ENCODE peak calls at places on chromosome 4, in four cellular contexts. F, K, Z and R are unnamed samples.

GRCh38 chr4:1200425-1201035 is 28.1 kb upstream of the SPON2 start:
- DNase-seq in F (peak; percentile 82), Z (no peak), K (no peak), R (no peak)

GRCh38 chr4:126318376-126318775 is 1003.6 kb downstream of the FAT4 start:
- DNase-seq in Z (no peak), K (no peak), F (no peak), R (no peak)

GRCh38 chr4:3868146-3868840 is 102.1 kb downstream of the ADRA2C start:
- DNase-seq in Z (no peak), K (no peak), F (peak; percentile 52), R (no peak)

GRCh38 chr4:178970433-178971140 is 1528.3 kb upstream of the AGA start:
- DNase-seq in F (no peak), Z (no peak), K (no peak), R (no peak)

GRCh38 chr4:145736241-145736831 is 56.4 kb downstream of the C4orf51 start:
- DNase-seq in K (no peak), F (no peak), Z (peak; percentile 22), R (no peak)

GRCh38 chr4:174999407-174999806 is 81.2 kb downstream of the ADAM29 start:
- DNase-seq in F (no peak), Z (peak; percentile 3), K (no peak), R (no peak)

GRCh38 chr4:74418063-74418670 is 26.8 kb upstream of the AREG start:
- DNase-seq in Z (peak; percentile 48), F (no peak), K (peak; percentile 47), R (no peak)

GRCh38 chr4:140048419-140049022 is 105.5 kb downstream of the MAML3 start:
- DNase-seq in F (no peak), Z (no peak), K (no peak), R (no peak)

GRCh38 chr4:90425893-90426292 is 298.7 kb downstream of the CCSER1 start:
- DNase-seq in F (no peak), Z (no peak), K (no peak), R (no peak)

GRCh38 chr4:101039367-101039766 is 308.0 kb downstream of the PPP3CA start:
- DNase-seq in F (no peak), K (no peak), Z (no peak), R (no peak)

GRCh38 chr4:121822796-121823504 is 733 bp downstream of the CCNA2 start:
- DNase-seq in Z (peak; percentile 25), K (no peak), F (peak; percentile 59), R (no peak)

GRCh38 chr4:173371292-173372192 is 788 bp downstream of the SAP30 start:
- DNase-seq in F (peak; percentile 67), K (no peak), Z (peak; percentile 51), R (no peak)

GRCh38 chr4:79576480-79576803 is 168.4 kb upstream of the GK2 start:
- DNase-seq in K (peak; percentile 1), Z (peak; percentile 13), F (peak; percentile 30), R (peak; percentile 4)

GRCh38 chr4:121869841-121870822 is at the start of gene BBS7:
- DNase-seq in K (peak; percentile 56), F (peak; percentile 99), Z (peak; percentile 92), R (peak; percentile 91)

GRCh38 chr4:53507671-53508286 is 83.5 kb downstream of the LNX1 start:
- DNase-seq in K (no peak), F (no peak), Z (no peak), R (no peak)

GRCh38 chr4:53716011-53716410 is 124.7 kb upstream of the LNX1 start:
- DNase-seq in Z (no peak), F (no peak), K (no peak), R (no peak)

GRCh38 chr4:119130365-119131065 is 5.1 kb upstream of the MYOZ2 start:
- DNase-seq in Z (no peak), F (no peak), K (no peak), R (no peak)

GRCh38 chr4:24646777-24647460 is 62.6 kb upstream of the DHX15 start:
- DNase-seq in Z (no peak), K (no peak), F (no peak), R (no peak)

GRCh38 chr4:40515398-40516293 is 114.0 kb downstream of the RBM47 start:
- DNase-seq in Z (peak; percentile 81), K (no peak), F (no peak), R (peak; percentile 93)

DNA sequence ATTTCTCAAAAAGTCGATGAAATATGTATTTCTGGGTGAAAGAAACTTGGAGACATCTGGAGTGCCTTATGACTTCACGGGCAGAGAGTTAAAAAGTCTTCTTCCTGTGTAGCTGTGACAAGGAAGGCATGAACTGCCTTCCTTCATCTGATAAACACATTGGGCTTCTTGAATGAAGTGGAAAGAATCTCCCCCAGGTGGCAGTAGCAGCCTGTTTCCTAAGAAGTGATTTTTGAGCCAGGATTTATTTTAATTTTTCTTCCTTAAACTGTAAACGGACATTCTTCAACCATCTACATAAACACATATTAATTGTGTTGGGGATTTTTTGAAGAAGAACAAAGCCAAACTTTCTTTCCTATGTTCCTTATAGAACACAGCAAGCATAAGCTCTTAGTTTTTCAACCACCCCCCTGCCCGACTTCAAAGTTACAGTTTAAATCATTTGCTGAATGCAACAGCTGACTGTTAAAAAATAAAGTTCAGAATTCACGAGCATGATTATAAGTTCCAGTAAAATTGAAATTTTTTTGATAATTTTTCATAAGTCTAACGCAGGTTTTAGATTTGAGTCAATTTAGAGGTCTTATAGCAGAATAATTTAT is 980 bp upstream of the GIMD1 start:
- DNase-seq in F (peak; percentile 49), K (peak; percentile 25), Z (peak; percentile 74), R (peak; percentile 35)
- TF ChIP-seq CTCF in F (peak; percentile 74), K (peak; percentile 71), Z (peak; percentile 75), R (peak; percentile 55)

GRCh38 chr4:89324671-89325070 is 17.1 kb upstream of the GPRIN3 start:
- DNase-seq in K (no peak), F (no peak), Z (no peak), R (no peak)
- H3K4me3 ChIP-seq in K (no peak overlapping the region), F (no peak overlapping the region), Z (no peak overlapping the region), R (no peak overlapping the region)

DNA sequence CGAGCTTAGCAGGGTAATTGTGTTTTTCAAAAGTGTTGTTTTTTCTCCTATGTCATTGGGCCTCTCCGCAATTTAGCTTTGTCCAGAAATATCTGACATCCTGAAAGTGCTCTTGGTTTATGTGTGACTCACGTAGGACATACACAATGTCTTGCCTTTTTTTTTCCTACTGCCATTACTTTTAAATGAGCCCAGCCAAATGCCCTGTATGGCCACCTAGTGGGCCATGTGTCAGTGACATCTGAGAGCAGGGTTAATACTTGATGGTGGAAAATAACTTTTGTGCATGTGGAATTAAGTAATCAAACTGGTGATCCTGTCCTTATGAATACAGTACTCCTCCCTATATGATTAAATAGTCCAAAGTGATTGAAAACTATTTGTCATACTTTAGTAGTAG is 1411.1 kb upstream of the TENM3 start:
- DNase-seq in Z (peak; percentile 2), K (no peak), F (no peak), R (no peak)
- TF ChIP-seq CTCF in Z (no peak), K (peak; percentile 13), F (peak; percentile 13), R (no peak)

GRCh38 chr4:38034986-38035882 is 75.0 kb downstream of the PTTG2 start:
- DNase-seq in K (peak; percentile 13), Z (peak; percentile 45), F (peak; percentile 42), R (peak; percentile 25)

GRCh38 chr4:38036548-38036947 is 76.3 kb downstream of the PTTG2 start:
- DNase-seq in Z (no peak), K (no peak), F (no peak), R (no peak)

GRCh38 chr4:38040619-38041018 is 80.4 kb downstream of the PTTG2 start:
- DNase-seq in K (no peak), F (no peak), Z (no peak), R (no peak)

DNA sequence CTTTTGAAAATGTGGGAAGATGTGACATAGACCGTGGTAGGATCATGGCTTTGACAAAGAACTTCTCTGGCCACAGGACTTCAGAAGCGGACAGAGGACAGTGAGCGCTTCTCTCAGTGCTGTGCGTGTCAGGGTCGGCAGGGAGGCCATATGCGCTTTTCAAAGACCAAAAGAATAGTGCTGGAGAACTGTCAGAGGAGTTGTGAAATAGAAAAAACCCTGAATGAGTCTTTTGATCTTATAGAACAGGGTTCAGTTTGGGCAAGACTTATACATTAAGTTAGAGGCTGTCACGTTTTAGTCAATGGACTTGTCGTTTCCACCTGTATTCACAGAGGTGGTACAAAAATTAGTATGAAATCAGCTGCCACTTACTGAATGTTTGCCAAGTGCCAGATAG is 77.4 kb downstream of the PTTG2 start:
- DNase-seq in K (no peak), F (no peak), Z (no peak), R (no peak)
- H3K4me3 ChIP-seq in K (no peak overlapping the region), F (no peak overlapping the region), Z (no peak overlapping the region), R (no peak overlapping the region)

GRCh38 chr4:15400911-15401671 is 26.7 kb upstream of the C1QTNF7 start:
- DNase-seq in K (no peak), Z (peak; percentile 4), F (peak; percentile 80), R (peak; percentile 8)
- TF ChIP-seq CTCF in K (no peak), Z (no peak), F (peak; percentile 38), R (no peak)

GRCh38 chr4:176339936-176340761 is 20.4 kb downstream of the SPCS3 start:
- DNase-seq in K (no peak), F (no peak), Z (no peak), R (no peak)
- H3K4me3 ChIP-seq in K (no peak overlapping the region), F (no peak overlapping the region), Z (no peak overlapping the region), R (no peak overlapping the region)

DNA sequence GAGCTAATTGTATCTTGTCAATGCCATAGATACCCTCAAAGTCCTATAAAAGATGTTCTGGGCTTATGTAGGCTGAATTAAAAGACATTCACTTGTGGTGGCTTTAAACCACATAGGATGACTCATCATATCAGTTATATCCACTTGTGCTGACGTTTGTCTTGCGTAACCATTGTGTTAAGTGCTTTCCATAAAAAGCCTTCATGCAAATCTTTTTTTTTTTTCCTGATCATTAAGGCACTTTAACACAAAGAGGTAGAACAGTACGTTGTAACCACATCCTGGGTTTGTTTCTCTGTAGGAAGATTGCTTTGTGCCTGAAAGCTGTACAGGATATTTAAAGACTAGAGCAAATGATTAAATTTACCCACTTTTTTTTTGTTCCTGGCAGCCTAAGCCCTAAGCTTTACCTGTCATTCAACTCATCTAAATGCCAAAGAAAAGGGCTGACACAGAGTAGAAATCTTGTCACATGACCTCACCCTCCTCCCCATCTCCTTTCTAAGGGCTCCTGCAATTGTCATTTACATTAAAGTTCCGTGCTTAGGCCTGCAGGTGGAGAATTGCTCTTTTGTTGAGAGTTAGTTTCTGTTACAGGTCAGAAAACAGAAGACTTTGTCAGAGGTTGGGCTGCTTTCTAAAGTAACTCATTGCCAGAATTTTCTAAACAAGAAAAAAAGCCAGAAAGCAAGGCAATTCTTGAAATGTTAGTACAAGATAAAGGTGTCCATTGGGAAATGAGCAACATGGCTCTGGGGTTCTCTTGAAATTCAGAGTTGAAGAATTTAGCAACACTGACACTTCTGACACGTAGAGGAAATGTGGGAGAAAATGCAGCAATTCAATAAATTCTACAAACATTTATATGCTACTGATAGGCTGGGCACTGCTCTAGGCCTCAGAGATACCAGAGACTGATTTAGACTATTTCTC is 555.6 kb downstream of the PPARGC1A start:
- DNase-seq in K (no peak), F (peak; percentile 66), Z (peak; percentile 28), R (no peak)
- TF ChIP-seq CTCF in K (no peak), F (peak; percentile 63), Z (no peak), R (no peak)